ENCODE peak calls at places on chromosomes 16 and 17, in eight cellular contexts. One of them, this sample, is unnamed.
A peak's percentile ranks its signal among the peaks of the same experiment; 100 is the strongest.

GRCh38 chr17:36675786-36676185 is 74.4 kb downstream of the MRM1 start:
- DNase-seq in breast epithelium: no peak
- DNase-seq in sigmoid colon: no peak
- DNase-seq in prostate gland: no peak
- DNase-seq in transverse colon: no peak
- DNase-seq in adrenal gland: no peak
- DNase-seq in body of pancreas: no peak
- DNase-seq in HCT116: no peak
- DNase-seq in this sample: no peak

GRCh38 chr16:87709677-87710076 is 56.1 kb downstream of the KLHDC4 start:
- DNase-seq in breast epithelium: no peak
- DNase-seq in sigmoid colon: no peak
- DNase-seq in prostate gland: no peak
- DNase-seq in transverse colon: no peak
- DNase-seq in adrenal gland: no peak
- DNase-seq in body of pancreas: no peak
- DNase-seq in HCT116: no peak
- DNase-seq in this sample: no peak

GRCh38 chr17:82338858-82339633 is 5.5 kb upstream of the SECTM1 start:
- DNase-seq in breast epithelium: peak; percentile 68
- DNase-seq in sigmoid colon: peak; percentile 85
- DNase-seq in prostate gland: peak; percentile 75
- DNase-seq in transverse colon: peak; percentile 72
- DNase-seq in adrenal gland: peak; percentile 79
- DNase-seq in body of pancreas: no peak
- DNase-seq in HCT116: peak; percentile 72
- DNase-seq in this sample: peak; percentile 94

GRCh38 chr16:53257001-53257400 is 177.3 kb upstream of the RBL2 start:
- DNase-seq in breast epithelium: no peak
- DNase-seq in sigmoid colon: no peak
- DNase-seq in prostate gland: no peak
- DNase-seq in transverse colon: no peak
- DNase-seq in adrenal gland: no peak
- DNase-seq in body of pancreas: no peak
- DNase-seq in HCT116: no peak
- DNase-seq in this sample: peak; percentile 5

GRCh38 chr17:71496552-71496951 is 624.3 kb upstream of the SOX9 start:
- DNase-seq in breast epithelium: no peak
- DNase-seq in sigmoid colon: no peak
- DNase-seq in prostate gland: no peak
- DNase-seq in transverse colon: no peak
- DNase-seq in adrenal gland: no peak
- DNase-seq in body of pancreas: no peak
- DNase-seq in HCT116: no peak
- DNase-seq in this sample: no peak

GRCh38 chr17:29566473-29567361 is at the start of gene ABHD15:
- DNase-seq in breast epithelium: no peak
- DNase-seq in sigmoid colon: peak; percentile 87
- DNase-seq in prostate gland: peak; percentile 53
- DNase-seq in transverse colon: peak; percentile 84
- DNase-seq in adrenal gland: peak; percentile 67
- DNase-seq in body of pancreas: peak; percentile 73
- DNase-seq in HCT116: peak; percentile 19
- DNase-seq in this sample: peak; percentile 72

GRCh38 chr17:33335491-33336173 is 42.5 kb upstream of the ASIC2 start:
- DNase-seq in breast epithelium: no peak
- DNase-seq in sigmoid colon: no peak
- DNase-seq in prostate gland: no peak
- DNase-seq in transverse colon: no peak
- DNase-seq in adrenal gland: no peak
- DNase-seq in body of pancreas: no peak
- DNase-seq in HCT116: no peak
- DNase-seq in this sample: no peak

GRCh38 chr16:75250089-75250808 is 1.2 kb downstream of the BCAR1 start:
- DNase-seq in breast epithelium: peak; percentile 57
- DNase-seq in sigmoid colon: no peak
- DNase-seq in prostate gland: peak; percentile 31
- DNase-seq in transverse colon: peak; percentile 81
- DNase-seq in adrenal gland: no peak
- DNase-seq in body of pancreas: peak; percentile 79
- DNase-seq in HCT116: no peak
- DNase-seq in this sample: no peak

GRCh38 chr17:62892870-62893338 is 73.1 kb upstream of the TANC2 start:
- DNase-seq in breast epithelium: peak; percentile 71
- DNase-seq in sigmoid colon: peak; percentile 72
- DNase-seq in prostate gland: peak; percentile 67
- DNase-seq in transverse colon: peak; percentile 35
- DNase-seq in adrenal gland: peak; percentile 80
- DNase-seq in body of pancreas: no peak
- DNase-seq in HCT116: no peak
- DNase-seq in this sample: peak; percentile 70

GRCh38 chr17:58381124-58381838 is 29.3 kb upstream of the SUPT4H1 start:
- DNase-seq in breast epithelium: no peak
- DNase-seq in sigmoid colon: no peak
- DNase-seq in prostate gland: no peak
- DNase-seq in transverse colon: no peak
- DNase-seq in adrenal gland: no peak
- DNase-seq in body of pancreas: peak; percentile 25
- DNase-seq in HCT116: no peak
- DNase-seq in this sample: no peak

GRCh38 chr16:12876778-12877177 is 24.6 kb upstream of the SHISA9 start:
- DNase-seq in breast epithelium: no peak
- DNase-seq in sigmoid colon: no peak
- DNase-seq in prostate gland: no peak
- DNase-seq in transverse colon: no peak
- DNase-seq in adrenal gland: no peak
- DNase-seq in body of pancreas: no peak
- DNase-seq in HCT116: no peak
- DNase-seq in this sample: no peak

GRCh38 chr16:87324411-87325275 is 7.5 kb upstream of the C16orf95 start:
- DNase-seq in breast epithelium: no peak
- DNase-seq in sigmoid colon: no peak
- DNase-seq in prostate gland: no peak
- DNase-seq in transverse colon: peak; percentile 30
- DNase-seq in adrenal gland: no peak
- DNase-seq in body of pancreas: peak; percentile 39
- DNase-seq in HCT116: no peak
- DNase-seq in this sample: no peak

GRCh38 chr17:6444573-6445335 is 499 bp downstream of the PIMREG start:
- DNase-seq in breast epithelium: no peak
- DNase-seq in sigmoid colon: no peak
- DNase-seq in prostate gland: no peak
- DNase-seq in transverse colon: no peak
- DNase-seq in adrenal gland: no peak
- DNase-seq in body of pancreas: peak; percentile 29
- DNase-seq in HCT116: no peak
- DNase-seq in this sample: no peak

GRCh38 chr17:6446516-6447100 is 2.4 kb downstream of the PIMREG start:
- DNase-seq in breast epithelium: no peak
- DNase-seq in sigmoid colon: no peak
- DNase-seq in prostate gland: no peak
- DNase-seq in transverse colon: no peak
- DNase-seq in adrenal gland: no peak
- DNase-seq in body of pancreas: no peak
- DNase-seq in HCT116: no peak
- DNase-seq in this sample: no peak

GRCh38 chr17:6442775-6443174 is 1.5 kb upstream of the PIMREG start:
- DNase-seq in breast epithelium: no peak
- DNase-seq in sigmoid colon: no peak
- DNase-seq in prostate gland: no peak
- DNase-seq in transverse colon: no peak
- DNase-seq in adrenal gland: no peak
- DNase-seq in body of pancreas: no peak
- DNase-seq in HCT116: no peak
- DNase-seq in this sample: no peak

GRCh38 chr17:6439951-6440350 is 4.3 kb upstream of the PIMREG start:
- DNase-seq in breast epithelium: no peak
- DNase-seq in sigmoid colon: no peak
- DNase-seq in prostate gland: no peak
- DNase-seq in transverse colon: no peak
- DNase-seq in adrenal gland: no peak
- DNase-seq in body of pancreas: no peak
- DNase-seq in HCT116: no peak
- DNase-seq in this sample: no peak

DNA sequence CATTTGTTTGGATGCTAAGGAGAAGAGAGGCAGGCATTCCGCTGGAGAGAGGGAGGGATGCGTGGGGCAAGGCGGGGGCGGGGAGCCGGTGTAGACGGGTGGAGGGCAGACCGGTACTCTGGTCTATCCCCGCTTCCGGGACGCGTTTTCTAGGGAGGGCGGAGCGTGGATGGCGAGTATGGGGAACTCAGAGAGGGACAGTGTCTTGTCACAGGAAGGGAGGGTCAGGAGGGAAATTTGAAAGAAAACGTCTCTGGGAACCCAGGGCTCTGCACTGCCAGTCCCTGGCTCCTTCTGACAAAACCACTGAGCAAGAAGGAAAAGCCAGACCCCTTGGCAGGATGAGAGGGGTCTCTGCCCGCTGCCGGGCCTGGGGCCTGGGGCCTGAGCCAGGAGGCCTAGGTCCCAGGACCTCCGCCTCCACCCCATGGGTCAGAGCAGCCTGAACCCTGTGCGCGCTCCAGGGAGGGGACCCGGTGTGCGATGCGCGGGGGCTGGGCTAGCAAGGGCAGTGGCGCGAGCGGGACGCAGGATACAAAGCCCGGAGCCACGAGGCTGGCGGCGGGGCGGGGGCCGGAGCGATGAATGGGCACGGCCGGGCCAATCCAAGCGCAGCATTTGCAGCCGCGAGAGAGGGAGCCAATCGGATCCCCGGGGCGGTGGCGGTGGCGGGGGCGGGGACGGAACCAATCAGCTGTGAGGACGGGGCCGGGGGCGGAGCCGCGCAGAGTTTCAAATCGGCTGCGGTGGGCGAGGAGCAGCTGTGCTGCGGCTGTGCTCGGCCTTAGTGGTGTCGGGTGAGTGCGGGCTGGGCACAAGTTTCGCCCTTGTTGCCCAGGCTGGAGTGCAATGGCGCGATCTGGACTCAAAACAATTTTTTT is at the start of gene PIMREG:
- DNase-seq in breast epithelium: peak; percentile 94
- DNase-seq in sigmoid colon: peak; percentile 95
- DNase-seq in prostate gland: peak; percentile 92
- DNase-seq in transverse colon: peak; percentile 94
- DNase-seq in adrenal gland: peak; percentile 98
- DNase-seq in body of pancreas: peak; percentile 88
- DNase-seq in HCT116: peak; percentile 82
- DNase-seq in this sample: peak; percentile 96
- TF ChIP-seq POLR2A in breast epithelium: no peak
- TF ChIP-seq POLR2A in sigmoid colon: no peak
- TF ChIP-seq POLR2A in prostate gland: no peak
- TF ChIP-seq POLR2A in transverse colon: no peak
- TF ChIP-seq POLR2A in adrenal gland: no peak
- TF ChIP-seq POLR2A in body of pancreas: no peak
- TF ChIP-seq POLR2A in HCT116: peak; percentile 38
- TF ChIP-seq POLR2A in this sample: peak; percentile 66

DNA sequence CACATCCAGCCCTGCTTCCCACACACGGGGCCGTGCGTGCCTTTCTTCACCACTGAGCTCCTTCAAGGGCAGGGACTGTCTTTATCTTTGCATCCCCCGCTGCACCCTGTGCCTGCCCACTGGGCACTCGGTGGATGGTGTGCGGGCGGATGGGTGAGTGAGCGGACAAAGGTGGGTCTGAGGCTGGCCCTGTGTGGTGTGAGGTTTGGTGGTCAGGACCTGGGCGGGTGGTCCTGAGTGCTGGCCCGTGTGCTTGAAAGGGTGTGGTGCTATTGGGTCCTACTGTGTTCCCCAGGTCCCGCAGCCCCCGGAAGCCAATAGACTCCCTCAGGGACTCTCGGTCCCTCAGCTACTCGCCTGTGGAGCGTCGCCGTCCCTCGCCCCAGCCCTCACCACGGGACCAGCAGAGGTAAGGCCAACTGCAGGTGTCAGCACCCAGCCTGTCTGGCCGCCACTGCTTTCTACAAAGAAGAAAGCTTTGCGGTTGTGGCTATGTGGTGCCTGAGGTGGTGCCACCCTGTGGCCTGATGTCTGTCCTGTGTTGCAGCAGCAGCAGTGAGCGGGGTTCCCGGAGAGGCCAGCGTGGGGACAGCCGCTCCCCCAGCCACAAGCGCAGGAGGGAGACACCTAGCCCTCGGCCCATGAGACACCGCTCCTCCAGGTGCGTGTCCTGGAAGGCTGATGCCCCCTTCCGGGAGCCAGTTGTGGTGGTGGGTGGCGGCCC is 6.9 kb downstream of the ELOB start:
- DNase-seq in breast epithelium: no peak
- DNase-seq in sigmoid colon: no peak
- DNase-seq in prostate gland: no peak
- DNase-seq in transverse colon: no peak
- DNase-seq in adrenal gland: no peak
- DNase-seq in body of pancreas: no peak
- DNase-seq in HCT116: no peak
- DNase-seq in this sample: no peak
- TF ChIP-seq POLR2A in breast epithelium: no peak
- TF ChIP-seq POLR2A in sigmoid colon: no peak
- TF ChIP-seq POLR2A in prostate gland: no peak
- TF ChIP-seq POLR2A in transverse colon: no peak
- TF ChIP-seq POLR2A in adrenal gland: no peak
- TF ChIP-seq POLR2A in body of pancreas: no peak
- TF ChIP-seq POLR2A in HCT116: no peak
- TF ChIP-seq POLR2A in this sample: no peak

DNA sequence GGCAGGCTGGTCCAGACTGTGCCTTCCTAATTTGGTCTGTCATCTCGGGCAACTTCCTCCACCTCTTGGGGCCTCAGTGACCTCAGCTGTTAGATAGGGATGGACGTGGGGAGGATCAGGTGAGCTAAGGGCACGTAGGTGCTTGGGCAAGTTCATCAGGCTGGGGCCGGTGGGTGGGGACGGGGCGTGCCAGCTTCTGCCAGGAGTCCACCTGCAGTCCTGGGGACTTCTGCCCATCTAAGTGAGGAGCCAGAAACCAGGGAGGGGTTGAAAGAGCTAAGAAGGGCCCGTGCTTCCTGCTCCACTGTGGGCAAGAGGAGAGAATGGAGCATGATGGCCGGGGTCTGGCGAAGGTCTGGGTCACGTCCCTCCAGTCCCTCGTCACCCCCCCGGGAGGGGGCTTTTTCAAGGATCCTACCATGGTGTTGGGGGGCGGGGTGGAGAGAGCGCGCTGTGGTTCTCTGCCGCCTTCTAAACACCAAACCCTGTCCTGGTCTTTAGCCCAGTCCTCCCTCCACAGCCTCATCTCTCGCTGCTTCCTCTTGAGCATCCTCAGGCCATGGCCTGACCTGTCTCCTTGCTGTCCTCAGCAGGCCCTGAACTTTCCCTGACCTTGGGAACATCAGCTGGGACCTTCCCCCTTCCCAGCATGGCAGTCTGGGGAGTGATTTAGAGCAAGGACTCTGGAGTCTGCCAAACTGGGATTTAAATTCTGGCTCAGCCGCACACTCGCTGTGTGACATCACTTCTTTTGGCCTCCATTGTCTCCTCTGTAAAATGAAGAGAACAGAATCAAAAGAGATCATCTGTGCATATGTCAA is 21.6 kb downstream of the SPNS2 start:
- DNase-seq in breast epithelium: no peak
- DNase-seq in sigmoid colon: no peak
- DNase-seq in prostate gland: no peak
- DNase-seq in transverse colon: no peak
- DNase-seq in adrenal gland: peak; percentile 77
- DNase-seq in body of pancreas: no peak
- DNase-seq in HCT116: no peak
- DNase-seq in this sample: no peak
- TF ChIP-seq POLR2A in breast epithelium: no peak
- TF ChIP-seq POLR2A in sigmoid colon: no peak
- TF ChIP-seq POLR2A in prostate gland: no peak
- TF ChIP-seq POLR2A in transverse colon: no peak
- TF ChIP-seq POLR2A in adrenal gland: no peak
- TF ChIP-seq POLR2A in body of pancreas: no peak
- TF ChIP-seq POLR2A in HCT116: no peak
- TF ChIP-seq POLR2A in this sample: no peak

GRCh38 chr17:17950806-17951205 is 21.4 kb downstream of the TOM1L2 start:
- DNase-seq in breast epithelium: no peak
- DNase-seq in sigmoid colon: no peak
- DNase-seq in prostate gland: no peak
- DNase-seq in transverse colon: no peak
- DNase-seq in adrenal gland: no peak
- DNase-seq in body of pancreas: no peak
- DNase-seq in HCT116: no peak
- DNase-seq in this sample: no peak
- TF ChIP-seq POLR2A in breast epithelium: no peak
- TF ChIP-seq POLR2A in sigmoid colon: no peak
- TF ChIP-seq POLR2A in prostate gland: no peak
- TF ChIP-seq POLR2A in transverse colon: no peak
- TF ChIP-seq POLR2A in adrenal gland: no peak
- TF ChIP-seq POLR2A in body of pancreas: no peak
- TF ChIP-seq POLR2A in HCT116: no peak
- TF ChIP-seq POLR2A in this sample: no peak

This sample was measured in H54.